ENCODE peak calls at places on chromosomes 5 and 9, in seven cellular contexts. T is cardiac muscle cell; E is AG09309; L is uterus; U is GM23338; B is endothelial cell; O is activated CD8-positive, alpha-beta T cell treated with anti-CD3 and anti-CD28 coated beads for 36 hours. X is an unnamed sample.

GRCh38 chr5:33650911-33651310 is 210.1 kb downstream of the TARS1 start:
- DNase-seq in U (no peak), E (no peak), B (no peak), O (no peak), L (no peak), T (no peak), X (peak)

GRCh38 chr5:94024625-94025024 is 283.2 kb upstream of the POU5F2 start:
- DNase-seq in L (no peak), E (no peak), T (no peak), B (no peak), U (no peak), O (no peak), X (no peak)

GRCh38 chr9:102244916-102245315 is 506.5 kb upstream of the GRIN3A start:
- DNase-seq in U (no peak), B (no peak), T (no peak), E (no peak), L (no peak), O (no peak), X (no peak)

GRCh38 chr9:86557918-86558317 is 203.7 kb upstream of the TUT7 start:
- DNase-seq in E (no peak), L (no peak), O (no peak), B (no peak), T (no peak), U (no peak), X (peak)

GRCh38 chr9:86413966-86414880 is 60.0 kb upstream of the TUT7 start:
- DNase-seq in L (no peak), T (peak), U (peak), O (no peak), E (no peak), B (no peak), X (no peak)

GRCh38 chr5:163696270-163696887 is 191.0 kb downstream of the MAT2B start:
- DNase-seq in U (peak), L (no peak), O (peak), B (peak), T (peak), E (peak), X (peak)

GRCh38 chr5:86977185-86977584 is 290.5 kb upstream of the RASA1 start:
- DNase-seq in B (no peak), O (no peak), E (no peak), L (no peak), U (no peak), T (peak), X (no peak)

GRCh38 chr9:124386201-124386600 is 29.0 kb downstream of the PSMB7 start:
- DNase-seq in T (no peak), E (no peak), L (no peak), O (no peak), B (no peak), U (no peak), X (no peak)

GRCh38 chr5:141172381-141173204 is at the start of gene PCDHB7:
- DNase-seq in T (peak), U (peak), E (no peak), B (peak), L (no peak), O (peak), X (peak)

GRCh38 chr5:78320461-78320860 is 26.0 kb upstream of the AP3B1 start:
- DNase-seq in E (peak), B (no peak), L (no peak), T (peak), O (no peak), U (peak), X (peak)

GRCh38 chr9:87518702-87519335 is 21.2 kb downstream of the DAPK1 start:
- DNase-seq in U (no peak), B (no peak), L (peak), O (no peak), E (no peak), T (peak), X (peak)

GRCh38 chr5:133827001-133827400 is 141.4 kb downstream of the C5orf15 start:
- DNase-seq in U (no peak), O (no peak), E (no peak), L (no peak), T (no peak), B (no peak), X (no peak)

DNA sequence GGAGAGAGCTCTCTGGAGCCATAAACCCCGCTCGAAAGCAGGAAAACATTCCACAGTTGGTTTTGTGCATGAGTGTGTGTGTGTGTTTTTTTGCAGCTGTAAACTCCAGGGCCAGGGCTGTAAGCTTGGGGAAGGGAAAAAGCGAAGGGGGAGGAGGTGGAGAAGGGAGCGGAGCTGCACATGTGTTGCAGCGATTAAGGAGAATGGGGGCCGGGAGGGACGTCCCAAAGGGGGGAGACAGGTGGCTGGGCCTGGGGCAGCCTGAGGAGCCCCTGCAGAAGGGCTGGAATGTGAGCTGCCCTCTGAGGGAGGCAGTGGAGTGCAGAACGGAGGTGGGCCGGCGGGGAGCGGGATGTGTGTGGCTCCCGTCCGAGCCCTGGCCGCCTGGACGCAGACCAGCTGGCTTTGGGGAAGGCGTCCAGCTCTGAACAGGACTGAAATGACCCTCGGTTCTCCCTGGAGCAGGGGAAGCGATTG is 2.7 kb upstream of the MYMK start:
- DNase-seq in O (no peak), U (peak), E (no peak), T (peak), B (no peak), L (no peak), X (no peak)
- TF ChIP-seq CTCF in O (no peak), U (no peak), E (no peak), T (no peak), B (no peak), L (no peak), X (no peak)

GRCh38 chr9:14769235-14769580 is 46.7 kb upstream of the CER1 start:
- DNase-seq in E (no peak), U (peak), B (peak), O (no peak), L (no peak), T (peak), X (no peak)
- TF ChIP-seq CTCF in E (peak), U (peak), B (no peak), O (no peak), L (no peak), T (peak), X (no peak)

DNA sequence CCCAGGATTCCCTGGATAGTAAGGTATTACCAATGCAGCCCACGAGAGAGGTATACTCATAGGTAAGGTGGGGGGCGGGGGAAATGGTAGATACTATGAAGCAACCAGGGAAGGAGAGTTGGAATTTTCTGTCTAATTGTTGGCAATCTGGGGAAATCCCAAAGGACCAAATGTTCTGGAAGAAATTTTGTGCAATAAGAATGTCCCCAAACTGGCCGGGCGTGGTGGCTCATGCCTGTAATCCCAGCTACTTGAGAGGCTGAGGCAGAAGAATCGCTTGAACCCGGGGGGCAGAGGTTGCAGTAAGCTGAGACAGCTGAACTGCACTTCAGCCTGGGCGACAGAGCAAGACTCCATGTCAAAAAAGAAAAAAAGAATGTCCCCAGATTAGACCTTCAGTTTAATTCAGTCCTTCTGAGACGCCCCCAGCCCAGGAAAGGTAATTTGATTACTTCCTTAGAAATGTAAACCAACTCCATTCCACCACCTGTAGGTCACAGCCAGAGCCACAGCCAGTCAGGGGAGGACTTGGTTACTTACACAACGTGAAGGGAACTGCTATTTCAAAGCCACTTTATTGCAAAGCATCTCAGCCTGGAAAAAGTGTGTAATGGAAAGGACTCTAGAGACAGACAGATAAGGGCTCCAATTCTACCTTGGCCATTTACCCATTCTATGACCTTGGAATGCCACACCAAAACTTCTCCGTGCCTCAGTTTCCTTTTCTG is 50.0 kb upstream of the KLF4 start:
- DNase-seq in U (peak), T (no peak), O (no peak), L (no peak), B (no peak), E (no peak), X (no peak)
- TF ChIP-seq CTCF in U (peak), T (no peak), O (no peak), L (no peak), B (no peak), E (no peak), X (no peak)

DNA sequence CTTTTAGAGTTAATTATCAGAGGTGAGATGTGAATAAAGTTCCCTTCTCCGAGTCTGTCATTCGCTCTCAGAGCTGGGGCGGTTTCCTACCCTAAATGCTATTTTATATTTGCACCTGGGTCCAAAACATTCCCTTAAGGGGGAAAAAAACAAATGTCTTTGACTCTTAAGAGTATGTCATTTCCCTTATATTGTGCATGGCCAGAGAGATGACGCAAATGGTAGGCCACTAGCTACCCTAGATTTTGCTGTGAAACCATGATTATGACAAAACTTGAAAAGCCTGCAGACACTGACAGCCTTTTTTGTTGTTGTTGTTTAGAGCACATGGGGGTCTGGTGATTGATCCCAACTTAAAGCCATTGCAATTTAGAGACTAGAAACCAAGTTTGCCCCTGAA is 12.8 kb downstream of the DAB2 start:
- DNase-seq in U (no peak), T (no peak), B (no peak), O (no peak), L (no peak), E (no peak), X (no peak)
- TF ChIP-seq CTCF in U (no peak), T (no peak), B (no peak), O (no peak), L (no peak), E (no peak), X (no peak)

X was measured in foreskin fibroblast.